ENCODE peak calls at places on chromosomes 3 and 15, in eight cellular contexts. Z is stimulated activated CD4-positive, alpha-beta T cell treated with anti-CD3 and anti-CD28 coated beads, Interleukin-4, amount 100 ng/mL, for 24 hours; E is trophoblast cell; M is type B pancreatic cell; A is nephron progenitor cell; N is GM12891; G is fibroblast of villous mesenchyme; U is cerebellum. J is an unnamed sample.

GRCh38 chr3:24086597-24087369 is 141.7 kb downstream of the NR1D2 start:
- DNase-seq in E (no peak), G (peak; percentile 19), U (no peak), Z (no peak), M (no peak), A (no peak), N (no peak), J (no peak)

GRCh38 chr3:68648494-68648893 is 283.9 kb downstream of the TAFA4 start:
- DNase-seq in G (no peak), U (no peak), M (no peak), N (no peak), Z (no peak), E (no peak), A (no peak), J (no peak)

GRCh38 chr15:38810686-38811085 is 246.1 kb upstream of the RASGRP1 start:
- DNase-seq in N (no peak), A (no peak), U (no peak), M (no peak), E (no peak), Z (no peak), G (no peak), J (no peak)

GRCh38 chr15:70374096-70374495 is 276.4 kb upstream of the TLE3 start:
- DNase-seq in A (no peak), G (no peak), Z (no peak), U (no peak), N (no peak), E (no peak), M (no peak), J (no peak)

GRCh38 chr3:9222956-9223639 is 26.3 kb downstream of the SRGAP3 start:
- DNase-seq in M (no peak), U (no peak), A (no peak), Z (no peak), G (no peak), E (no peak), N (no peak), J (no peak)

GRCh38 chr3:24493951-24494615 is 567 bp downstream of the THRB start:
- DNase-seq in Z (no peak), N (no peak), G (peak; percentile 30), E (peak; percentile 75), A (peak; percentile 38), U (peak; percentile 9), M (peak; percentile 69), J (peak; percentile 13)

GRCh38 chr3:100269410-100270217 is 8.8 kb downstream of the TBC1D23 start:
- DNase-seq in M (no peak), A (no peak), Z (peak; percentile 42), N (no peak), E (peak; percentile 76), G (peak; percentile 83), U (no peak), J (no peak)

GRCh38 chr3:96449803-96450202 is 364.6 kb upstream of the EPHA6 start:
- DNase-seq in M (no peak), Z (no peak), U (no peak), G (no peak), E (no peak), A (no peak), N (no peak), J (no peak)

GRCh38 chr3:136929984-136930671 is 27.7 kb upstream of the IL20RB start:
- DNase-seq in E (peak; percentile 15), G (peak; percentile 72), U (no peak), M (no peak), N (no peak), Z (no peak), A (no peak), J (no peak)

GRCh38 chr3:172461530-172462138 is 13.4 kb upstream of the GHSR start:
- DNase-seq in Z (no peak), G (peak; percentile 35), A (no peak), N (peak; percentile 30), E (peak; percentile 82), U (no peak), M (no peak), J (peak; percentile 68)

GRCh38 chr3:80232760-80233159 is 465.0 kb upstream of the ROBO1 start:
- DNase-seq in E (no peak), U (no peak), M (no peak), G (peak; percentile 59), A (no peak), N (no peak), Z (no peak), J (no peak)

GRCh38 chr15:81091889-81092558 is 42.0 kb upstream of the CFAP161 start:
- DNase-seq in A (peak; percentile 6), N (no peak), U (peak; percentile 50), Z (no peak), G (peak; percentile 88), M (no peak), E (peak; percentile 40), J (no peak)

GRCh38 chr15:41856262-41856661 is 17.6 kb downstream of the PLA2G4B start:
- DNase-seq in E (no peak), M (no peak), Z (no peak), G (no peak), A (no peak), U (no peak), N (no peak), J (no peak)

GRCh38 chr3:170081079-170081741 is 43.4 kb downstream of the GPR160 start:
- DNase-seq in A (no peak), N (no peak), E (no peak), U (no peak), G (peak; percentile 7), M (no peak), Z (no peak), J (no peak)

GRCh38 chr3:48716508-48716981 is 476 bp downstream of the IP6K2 start:
- DNase-seq in N (no peak), A (peak; percentile 21), M (no peak), G (peak; percentile 13), Z (peak; percentile 22), E (peak; percentile 52), U (no peak), J (peak; percentile 47)

GRCh38 chr3:37903734-37904133 is 42.1 kb downstream of the CTDSPL start:
- DNase-seq in E (no peak), N (no peak), U (no peak), G (no peak), M (no peak), A (no peak), Z (no peak), J (no peak)

GRCh38 chr3:74592359-74592758 is 22.1 kb downstream of the CNTN3 start:
- DNase-seq in M (no peak), G (no peak), Z (no peak), N (no peak), A (no peak), U (no peak), E (no peak), J (peak; percentile 5)

GRCh38 chr3:126679318-126679751 is 24.4 kb upstream of the TXNRD3 start:
- DNase-seq in U (peak; percentile 81), N (peak; percentile 79), G (peak; percentile 69), Z (peak; percentile 81), M (peak; percentile 93), E (peak; percentile 91), A (peak; percentile 97), J (peak; percentile 77)

GRCh38 chr3:136038668-136039067 is 73.1 kb downstream of the PPP2R3A start:
- DNase-seq in U (no peak), M (no peak), A (no peak), N (no peak), E (no peak), Z (no peak), G (no peak), J (no peak)

GRCh38 chr3:30346927-30347320 is 259.5 kb upstream of the TGFBR2 start:
- DNase-seq in G (no peak), E (no peak), U (no peak), N (no peak), Z (no peak), A (no peak), M (no peak), J (no peak)

GRCh38 chr15:63389902-63390301 is 8.3 kb upstream of the CA12 start:
- DNase-seq in N (no peak), A (no peak), M (peak; percentile 77), G (no peak), Z (no peak), E (no peak), U (no peak), J (peak; percentile 92)

GRCh38 chr15:68298336-68298735 is 20.8 kb downstream of the FEM1B start:
- DNase-seq in G (no peak), N (no peak), U (no peak), A (no peak), Z (no peak), M (no peak), E (no peak), J (no peak)

GRCh38 chr3:154364849-154365248 is 40.6 kb upstream of the DHX36 start:
- DNase-seq in U (no peak), M (no peak), E (peak; percentile 15), G (no peak), A (no peak), Z (no peak), N (no peak), J (no peak)

GRCh38 chr3:97984061-97984460 is 11.8 kb upstream of the RIOX2 start:
- DNase-seq in G (no peak), A (no peak), U (no peak), E (no peak), M (no peak), Z (no peak), N (no peak), J (no peak)

GRCh38 chr15:70541511-70541910 is 221.8 kb downstream of the UACA start:
- DNase-seq in U (no peak), Z (no peak), A (no peak), E (peak; percentile 30), G (no peak), M (no peak), N (no peak), J (no peak)

GRCh38 chr3:87448559-87448958 is 172.2 kb upstream of the POU1F1 start:
- DNase-seq in M (no peak), N (no peak), Z (no peak), U (no peak), E (no peak), G (no peak), A (no peak), J (no peak)

GRCh38 chr15:45347033-45347432 is 31.3 kb downstream of the GATM start:
- DNase-seq in E (peak; percentile 62), N (no peak), Z (no peak), G (no peak), M (no peak), U (no peak), A (no peak), J (no peak)

GRCh38 chr3:51353566-51354140 is 31.4 kb upstream of the MANF start:
- DNase-seq in U (no peak), Z (no peak), E (no peak), N (no peak), G (no peak), A (no peak), M (no peak), J (no peak)

GRCh38 chr3:149020196-149020838 is 29.0 kb downstream of the GYG1 start:
- DNase-seq in G (no peak), E (peak; percentile 5), U (no peak), A (no peak), M (no peak), Z (no peak), N (no peak), J (no peak)

GRCh38 chr3:155555479-155556065 is 189.3 kb downstream of the PLCH1 start:
- DNase-seq in N (no peak), A (no peak), Z (no peak), M (no peak), U (no peak), E (no peak), G (no peak), J (no peak)

GRCh38 chr3:134883697-134884385 is 88.8 kb downstream of the EPHB1 start:
- DNase-seq in M (no peak), G (no peak), A (no peak), N (no peak), U (no peak), E (no peak), Z (no peak), J (no peak)

GRCh38 chr15:47718474-47719440 is 1.5 kb downstream of the SEMA6D start:
- DNase-seq in G (peak; percentile 48), E (no peak), Z (no peak), N (no peak), U (no peak), M (no peak), A (peak; percentile 39), J (no peak)

GRCh38 chr15:68403161-68403941 is 28.6 kb downstream of the ITGA11 start:
- DNase-seq in N (no peak), M (peak; percentile 22), Z (no peak), A (no peak), G (no peak), E (no peak), U (no peak), J (no peak)

GRCh38 chr15:93253656-93254055 is 164.6 kb upstream of the RGMA start:
- DNase-seq in A (no peak), U (no peak), E (no peak), G (no peak), M (no peak), N (no peak), Z (no peak), J (no peak)

J was measured in RPMI8226.